ENCODE peak calls at places on chromosomes 16 and 17, in eight cellular contexts. One of them, this sample, is unnamed.

GRCh38 chr17:45221997-45222272 is 250 bp downstream of the FMNL1 start:
- DNase-seq in memory B cell: no peak
- DNase-seq in neural progenitor cell: peak; percentile 55
- DNase-seq in neuronal stem cell: no peak
- DNase-seq in RCC 7860: no peak
- DNase-seq in GM12865: no peak
- DNase-seq in retina: no peak
- DNase-seq in nephron progenitor cell: peak; percentile 48
- DNase-seq in this sample: no peak

GRCh38 chr16:4801051-4801961 is 1.1 kb downstream of the ROGDI start:
- DNase-seq in nephron progenitor cell: peak; percentile 32
- DNase-seq in RCC 7860: no peak
- DNase-seq in neuronal stem cell: no peak
- DNase-seq in memory B cell: peak; percentile 17
- DNase-seq in retina: no peak
- DNase-seq in GM12865: no peak
- DNase-seq in neural progenitor cell: peak; percentile 31
- DNase-seq in this sample: no peak

GRCh38 chr16:87041732-87042131 is 275.5 kb downstream of the C16orf95 start:
- DNase-seq in RCC 7860: no peak
- DNase-seq in memory B cell: no peak
- DNase-seq in nephron progenitor cell: no peak
- DNase-seq in retina: no peak
- DNase-seq in neural progenitor cell: no peak
- DNase-seq in neuronal stem cell: no peak
- DNase-seq in GM12865: no peak
- DNase-seq in this sample: no peak

GRCh38 chr16:10895053-10895946 is 18.3 kb downstream of the CIITA start:
- DNase-seq in neural progenitor cell: peak; percentile 90
- DNase-seq in RCC 7860: no peak
- DNase-seq in neuronal stem cell: peak; percentile 75
- DNase-seq in nephron progenitor cell: peak; percentile 95
- DNase-seq in retina: peak; percentile 53
- DNase-seq in GM12865: peak; percentile 56
- DNase-seq in memory B cell: peak; percentile 72
- DNase-seq in this sample: no peak

GRCh38 chr16:52309761-52310416 is 237.1 kb downstream of the TOX3 start:
- DNase-seq in retina: no peak
- DNase-seq in memory B cell: no peak
- DNase-seq in GM12865: no peak
- DNase-seq in RCC 7860: no peak
- DNase-seq in neural progenitor cell: no peak
- DNase-seq in neuronal stem cell: no peak
- DNase-seq in nephron progenitor cell: no peak
- DNase-seq in this sample: no peak

GRCh38 chr17:32786169-32786568 is 90.8 kb downstream of the MYO1D start:
- DNase-seq in memory B cell: no peak
- DNase-seq in neural progenitor cell: no peak
- DNase-seq in RCC 7860: no peak
- DNase-seq in retina: no peak
- DNase-seq in GM12865: no peak
- DNase-seq in neuronal stem cell: no peak
- DNase-seq in nephron progenitor cell: no peak
- DNase-seq in this sample: no peak

GRCh38 chr17:31535581-31535981 is 144.1 kb downstream of the RAB11FIP4 start:
- DNase-seq in nephron progenitor cell: no peak
- DNase-seq in memory B cell: peak; percentile 48
- DNase-seq in neural progenitor cell: no peak
- DNase-seq in retina: no peak
- DNase-seq in neuronal stem cell: no peak
- DNase-seq in GM12865: peak; percentile 88
- DNase-seq in RCC 7860: no peak
- DNase-seq in this sample: peak; percentile 79

GRCh38 chr16:84520778-84521770 is 16.6 kb upstream of the MEAK7 start:
- DNase-seq in neuronal stem cell: no peak
- DNase-seq in RCC 7860: no peak
- DNase-seq in memory B cell: no peak
- DNase-seq in retina: no peak
- DNase-seq in neural progenitor cell: no peak
- DNase-seq in GM12865: no peak
- DNase-seq in nephron progenitor cell: no peak
- DNase-seq in this sample: no peak

GRCh38 chr17:76237859-76238313 is 2.4 kb downstream of the RNF157 start:
- DNase-seq in neural progenitor cell: no peak
- DNase-seq in memory B cell: no peak
- DNase-seq in retina: no peak
- DNase-seq in RCC 7860: peak; percentile 63
- DNase-seq in neuronal stem cell: no peak
- DNase-seq in nephron progenitor cell: no peak
- DNase-seq in GM12865: no peak
- DNase-seq in this sample: no peak

GRCh38 chr16:70768205-70768580 is 32.8 kb downstream of the VAC14 start:
- DNase-seq in memory B cell: no peak
- DNase-seq in neural progenitor cell: no peak
- DNase-seq in nephron progenitor cell: no peak
- DNase-seq in retina: no peak
- DNase-seq in neuronal stem cell: no peak
- DNase-seq in RCC 7860: no peak
- DNase-seq in GM12865: no peak
- DNase-seq in this sample: no peak

GRCh38 chr17:48333034-48333491 is 97.0 kb downstream of the SKAP1 start:
- DNase-seq in memory B cell: no peak
- DNase-seq in retina: no peak
- DNase-seq in GM12865: peak; percentile 43
- DNase-seq in neural progenitor cell: no peak
- DNase-seq in nephron progenitor cell: no peak
- DNase-seq in RCC 7860: no peak
- DNase-seq in neuronal stem cell: no peak
- DNase-seq in this sample: no peak

GRCh38 chr16:79868841-79869240 is 268.3 kb upstream of the MAF start:
- DNase-seq in memory B cell: no peak
- DNase-seq in RCC 7860: no peak
- DNase-seq in retina: no peak
- DNase-seq in GM12865: no peak
- DNase-seq in nephron progenitor cell: no peak
- DNase-seq in neural progenitor cell: no peak
- DNase-seq in neuronal stem cell: no peak
- DNase-seq in this sample: no peak

GRCh38 chr16:69201787-69202186 is 14.8 kb downstream of the SNTB2 start:
- DNase-seq in neural progenitor cell: no peak
- DNase-seq in RCC 7860: no peak
- DNase-seq in memory B cell: no peak
- DNase-seq in GM12865: no peak
- DNase-seq in neuronal stem cell: no peak
- DNase-seq in nephron progenitor cell: no peak
- DNase-seq in retina: no peak
- DNase-seq in this sample: no peak

GRCh38 chr16:82876951-82877350 is 250.2 kb downstream of the CDH13 start:
- DNase-seq in retina: no peak
- DNase-seq in memory B cell: no peak
- DNase-seq in RCC 7860: no peak
- DNase-seq in GM12865: no peak
- DNase-seq in nephron progenitor cell: no peak
- DNase-seq in neural progenitor cell: no peak
- DNase-seq in neuronal stem cell: no peak
- DNase-seq in this sample: no peak

GRCh38 chr16:20878682-20879147 is 21.4 kb downstream of the DCUN1D3 start:
- DNase-seq in nephron progenitor cell: peak; percentile 14
- DNase-seq in memory B cell: no peak
- DNase-seq in retina: no peak
- DNase-seq in RCC 7860: peak; percentile 51
- DNase-seq in GM12865: peak; percentile 22
- DNase-seq in neural progenitor cell: no peak
- DNase-seq in neuronal stem cell: no peak
- DNase-seq in this sample: no peak

GRCh38 chr16:19718624-19718965 is 524 bp downstream of the IQCK start:
- DNase-seq in neural progenitor cell: peak; percentile 78
- DNase-seq in retina: no peak
- DNase-seq in GM12865: no peak
- DNase-seq in neuronal stem cell: no peak
- DNase-seq in RCC 7860: no peak
- DNase-seq in memory B cell: no peak
- DNase-seq in nephron progenitor cell: peak; percentile 40
- DNase-seq in this sample: no peak

GRCh38 chr16:28603381-28604185 is 6.3 kb downstream of the SULT1A1 start:
- DNase-seq in retina: no peak
- DNase-seq in GM12865: no peak
- DNase-seq in nephron progenitor cell: no peak
- DNase-seq in neural progenitor cell: no peak
- DNase-seq in neuronal stem cell: no peak
- DNase-seq in RCC 7860: no peak
- DNase-seq in memory B cell: no peak
- DNase-seq in this sample: no peak

GRCh38 chr17:72430611-72431432 is 310.0 kb downstream of the SOX9 start:
- DNase-seq in RCC 7860: no peak
- DNase-seq in nephron progenitor cell: no peak
- DNase-seq in neuronal stem cell: no peak
- DNase-seq in GM12865: no peak
- DNase-seq in memory B cell: no peak
- DNase-seq in neural progenitor cell: peak; percentile 12
- DNase-seq in retina: no peak
- DNase-seq in this sample: no peak

GRCh38 chr16:70437582-70438324 is 1.1 kb downstream of the ST3GAL2 start:
- DNase-seq in neuronal stem cell: no peak
- DNase-seq in RCC 7860: peak; percentile 35
- DNase-seq in retina: peak; percentile 40
- DNase-seq in memory B cell: no peak
- DNase-seq in GM12865: peak; percentile 40
- DNase-seq in neural progenitor cell: peak; percentile 48
- DNase-seq in nephron progenitor cell: no peak
- DNase-seq in this sample: no peak

GRCh38 chr16:49012961-49013726 is 268.5 kb downstream of the CBLN1 start:
- DNase-seq in retina: peak; percentile 21
- DNase-seq in neural progenitor cell: no peak
- DNase-seq in neuronal stem cell: no peak
- DNase-seq in GM12865: no peak
- DNase-seq in memory B cell: no peak
- DNase-seq in RCC 7860: no peak
- DNase-seq in nephron progenitor cell: no peak
- DNase-seq in this sample: no peak

GRCh38 chr16:75754126-75754525 is 27.8 kb upstream of the CPHXL start:
- DNase-seq in neural progenitor cell: no peak
- DNase-seq in GM12865: no peak
- DNase-seq in nephron progenitor cell: no peak
- DNase-seq in memory B cell: no peak
- DNase-seq in RCC 7860: no peak
- DNase-seq in neuronal stem cell: no peak
- DNase-seq in retina: no peak
- DNase-seq in this sample: no peak

GRCh38 chr17:9205520-9206159 is 184.3 kb downstream of the NTN1 start:
- DNase-seq in RCC 7860: no peak
- DNase-seq in nephron progenitor cell: no peak
- DNase-seq in neuronal stem cell: no peak
- DNase-seq in neural progenitor cell: no peak
- DNase-seq in GM12865: no peak
- DNase-seq in memory B cell: no peak
- DNase-seq in retina: no peak
- DNase-seq in this sample: no peak

GRCh38 chr17:75430159-75430748 is 24.8 kb upstream of the GRB2 start:
- DNase-seq in GM12865: no peak
- DNase-seq in nephron progenitor cell: peak; percentile 34
- DNase-seq in memory B cell: no peak
- DNase-seq in neural progenitor cell: peak; percentile 87
- DNase-seq in neuronal stem cell: peak; percentile 75
- DNase-seq in RCC 7860: peak; percentile 81
- DNase-seq in retina: peak; percentile 33
- DNase-seq in this sample: no peak

GRCh38 chr17:4310349-4311060 is 46.7 kb upstream of the ANKFY1 start:
- DNase-seq in GM12865: no peak
- DNase-seq in neuronal stem cell: no peak
- DNase-seq in nephron progenitor cell: no peak
- DNase-seq in RCC 7860: no peak
- DNase-seq in memory B cell: no peak
- DNase-seq in retina: no peak
- DNase-seq in neural progenitor cell: no peak
- DNase-seq in this sample: no peak

GRCh38 chr16:21952040-21952792 is 945 bp upstream of the UQCRC2 start:
- DNase-seq in neural progenitor cell: peak; percentile 85
- DNase-seq in nephron progenitor cell: peak; percentile 60
- DNase-seq in RCC 7860: peak; percentile 12
- DNase-seq in neuronal stem cell: peak; percentile 56
- DNase-seq in memory B cell: no peak
- DNase-seq in GM12865: peak; percentile 80
- DNase-seq in retina: no peak
- DNase-seq in this sample: peak; percentile 19

This sample was measured in GM19239.